ENCODE peak calls at places on chromosomes 16 and 17, in six cellular contexts. M is K562, W is HepG2, T is A549, L is GM12878, C is upper lobe of left lung. A is an unnamed sample. For H3K4me1, the result is how much of the 10 kb centered on the place peaks cover.

GRCh38 chr17:28381141-28381825 is 9.8 kb downstream of the SARM1 start:
- ATAC-seq in M (peak), W (no peak), C (peak), T (no peak), L (peak), A (no peak)

GRCh38 chr17:30219833-30220232 is 15.7 kb downstream of the SLC6A4 start:
- ATAC-seq in W (peak), C (no peak), T (no peak), M (peak), L (no peak), A (no peak)

GRCh38 chr16:79715088-79715487 is 114.6 kb upstream of the MAF start:
- ATAC-seq in M (no peak), T (no peak), L (no peak), C (no peak), W (no peak), A (no peak)

GRCh38 chr16:66107661-66108060 is 258.8 kb upstream of the CDH5 start:
- ATAC-seq in W (no peak), M (no peak), L (no peak), C (no peak), T (no peak), A (no peak)

GRCh38 chr16:84874553-84874952 is 54.8 kb downstream of the CRISPLD2 start:
- ATAC-seq in L (no peak), C (no peak), T (no peak), M (no peak), W (no peak), A (no peak)

GRCh38 chr16:49876716-49877129 is 20.8 kb upstream of the ZNF423 start:
- ATAC-seq in L (peak), T (peak), W (peak), M (peak), C (peak), A (peak)

GRCh38 chr16:5965321-5965720 is 867.7 kb upstream of the EEF2KMT start:
- ATAC-seq in T (no peak), W (no peak), L (no peak), C (no peak), M (no peak), A (no peak)

GRCh38 chr16:80008857-80009256 is 408.3 kb upstream of the MAF start:
- ATAC-seq in L (no peak), C (no peak), W (no peak), M (no peak), T (no peak), A (no peak)

GRCh38 chr17:72710185-72710584 is 382.3 kb downstream of the SLC39A11 start:
- ATAC-seq in C (no peak), T (no peak), L (peak), W (no peak), M (no peak), A (no peak)

GRCh38 chr16:11071829-11072228 is 127.5 kb downstream of the CLEC16A start:
- ATAC-seq in L (no peak), C (no peak), W (no peak), M (no peak), T (no peak), A (no peak)

GRCh38 chr17:44348988-44349364 is 3.9 kb downstream of the GRN start:
- ATAC-seq in C (no peak), W (no peak), L (no peak), M (no peak), T (no peak), A (no peak)

GRCh38 chr16:64116151-64116550 is 1005.7 kb downstream of the CDH11 start:
- ATAC-seq in L (no peak), C (no peak), T (no peak), W (no peak), M (no peak), A (no peak)

GRCh38 chr16:77227745-77228144 is 28.5 kb downstream of the SYCE1L start:
- ATAC-seq in M (no peak), W (no peak), T (no peak), L (peak), C (no peak), A (no peak)

GRCh38 chr17:63019138-63019873 is 53.3 kb downstream of the TANC2 start:
- ATAC-seq in W (no peak), C (no peak), T (no peak), L (no peak), M (no peak), A (no peak)

GRCh38 chr16:17508303-17508702 is 37.5 kb upstream of the XYLT1 start:
- ATAC-seq in T (no peak), W (no peak), M (no peak), L (no peak), C (no peak), A (no peak)

GRCh38 chr17:33966410-33967063 is 288.5 kb upstream of the CCL2 start:
- ATAC-seq in T (no peak), L (no peak), W (no peak), M (no peak), C (no peak), A (no peak)

GRCh38 chr16:20241321-20241720 is 86.0 kb downstream of the GP2 start:
- ATAC-seq in W (no peak), M (no peak), T (no peak), C (no peak), L (no peak), A (no peak)

GRCh38 chr16:48434653-48435318 is 49.6 kb upstream of the SIAH1 start:
- ATAC-seq in L (peak), C (peak), T (peak), W (peak), M (no peak), A (peak)
- H3K4me1 ChIP-seq in L (under half), C (under half), T (under half), W (under half), M (under half), A (under half)

GRCh38 chr17:27333410-27333980 is 39.6 kb downstream of the WSB1 start:
- ATAC-seq in C (no peak), M (peak), L (no peak), T (peak), W (no peak), A (no peak)
- H3K27ac ChIP-seq in C (peak), M (peak), L (peak), T (peak), W (peak), A (peak)

GRCh38 chr17:49585422-49586027 is 9.9 kb downstream of the NXPH3 start:
- ATAC-seq in W (peak), M (peak), C (no peak), L (peak), T (peak), A (peak)

GRCh38 chr17:49583226-49583625 is 7.6 kb downstream of the NXPH3 start:
- ATAC-seq in W (no peak), M (no peak), C (no peak), T (no peak), L (no peak), A (no peak)

GRCh38 chr17:49582789-49583188 is 7.1 kb downstream of the NXPH3 start:
- ATAC-seq in C (no peak), W (no peak), M (no peak), T (no peak), L (no peak), A (no peak)

GRCh38 chr17:49582055-49582703 is 6.5 kb downstream of the NXPH3 start:
- ATAC-seq in L (no peak), T (no peak), C (no peak), W (no peak), M (no peak), A (no peak)

GRCh38 chr17:49583889-49584288 is 8.2 kb downstream of the NXPH3 start:
- ATAC-seq in W (no peak), C (no peak), L (no peak), M (no peak), T (no peak), A (no peak)
- TF ChIP-seq EP300 in W (no peak), C (no peak), L (no peak), M (no peak), T (no peak), A (no peak)

GRCh38 chr17:17794382-17794781 is 42.4 kb downstream of the SREBF1 start:
- ATAC-seq in M (no peak), T (no peak), L (no peak), W (no peak), C (no peak), A (no peak)
- H3K4me1 ChIP-seq in M (half or more), T (under half), L (under half), W (under half), C (under half), A (half or more)

DNA sequence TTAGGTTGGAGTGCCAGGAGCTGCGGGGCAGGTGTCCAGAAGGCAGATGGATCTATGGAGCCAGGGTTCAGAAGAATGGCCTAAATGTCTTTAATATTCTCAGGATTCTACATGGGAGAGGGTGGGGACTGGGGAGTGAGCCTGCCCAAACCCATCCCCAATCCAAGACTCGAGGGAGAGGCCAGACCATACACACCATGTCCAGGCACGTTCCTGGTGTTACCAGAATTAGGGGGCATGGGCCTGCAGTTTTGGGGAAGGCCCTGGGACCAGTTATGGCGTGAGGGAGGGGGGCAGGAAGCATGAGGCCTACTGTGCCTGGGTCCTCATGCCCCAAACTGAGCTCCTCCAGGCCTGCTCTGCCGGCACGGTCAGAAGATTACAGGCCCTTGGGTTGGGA is 1.9 kb downstream of the TAX1BP3 start:
- ATAC-seq in C (no peak), W (no peak), M (no peak), L (no peak), T (no peak), A (no peak)
- H3K27ac ChIP-seq in C (peak), W (no peak), M (no peak), L (no peak), T (peak), A (no peak)

GRCh38 chr17:82297280-82297803 is 20.1 kb downstream of the CD7 start:
- ATAC-seq in L (peak), T (peak), M (no peak), C (peak), W (no peak), A (peak)
- TF ChIP-seq EP300 in L (peak), T (peak), M (no peak), C (peak), W (no peak), A (peak)